ENCODE peak calls at places on chromosomes 11 and 22, in four cellular contexts. One of them, this sample, is unnamed.

GRCh38 chr11:124890701-124891389 is 6.8 kb downstream of the ROBO4 start:
- DNase-seq in heart left ventricle: no peak
- DNase-seq in hepatocyte: no peak
- DNase-seq in cardiac muscle cell: no peak
- DNase-seq in this sample: no peak

GRCh38 chr11:14309425-14310192 is 49.4 kb downstream of the RRAS2 start:
- DNase-seq in cardiac muscle cell: no peak
- DNase-seq in hepatocyte: no peak
- DNase-seq in heart left ventricle: no peak
- DNase-seq in this sample: no peak

GRCh38 chr11:10564692-10565318 is 3.7 kb downstream of the LYVE1 start:
- DNase-seq in cardiac muscle cell: peak; percentile 41
- DNase-seq in hepatocyte: no peak
- DNase-seq in heart left ventricle: no peak
- DNase-seq in this sample: peak; percentile 49

GRCh38 chr22:35202376-35202775 is 54.9 kb upstream of the HMGXB4 start:
- DNase-seq in cardiac muscle cell: no peak
- DNase-seq in hepatocyte: no peak
- DNase-seq in heart left ventricle: no peak
- DNase-seq in this sample: no peak

GRCh38 chr11:299951-300735 is 817 bp upstream of the IFITM5 start:
- DNase-seq in hepatocyte: peak; percentile 61
- DNase-seq in heart left ventricle: peak; percentile 37
- DNase-seq in cardiac muscle cell: peak; percentile 47
- DNase-seq in this sample: no peak

GRCh38 chr11:45289369-45289768 is 3.2 kb upstream of the SYT13 start:
- DNase-seq in hepatocyte: peak; percentile 46
- DNase-seq in heart left ventricle: no peak
- DNase-seq in cardiac muscle cell: peak; percentile 56
- DNase-seq in this sample: no peak

GRCh38 chr11:119155733-119156492 is 7.1 kb downstream of the ABCG4 start:
- DNase-seq in heart left ventricle: no peak
- DNase-seq in hepatocyte: no peak
- DNase-seq in cardiac muscle cell: no peak
- DNase-seq in this sample: no peak

GRCh38 chr22:22745225-22746060 is 101.0 kb downstream of the GGTLC2 start:
- DNase-seq in hepatocyte: peak; percentile 67
- DNase-seq in heart left ventricle: no peak
- DNase-seq in cardiac muscle cell: peak; percentile 45
- DNase-seq in this sample: no peak

GRCh38 chr11:35014352-35014751 is 97.9 kb downstream of the PDHX start:
- DNase-seq in cardiac muscle cell: peak; percentile 40
- DNase-seq in hepatocyte: no peak
- DNase-seq in heart left ventricle: no peak
- DNase-seq in this sample: no peak

GRCh38 chr11:118918128-118918685 is 7.5 kb downstream of the BCL9L start:
- DNase-seq in hepatocyte: peak; percentile 89
- DNase-seq in heart left ventricle: peak; percentile 83
- DNase-seq in cardiac muscle cell: peak; percentile 97
- DNase-seq in this sample: peak; percentile 75

GRCh38 chr11:75450826-75451783 is 18.1 kb upstream of the KLHL35 start:
- DNase-seq in cardiac muscle cell: no peak
- DNase-seq in hepatocyte: no peak
- DNase-seq in heart left ventricle: no peak
- DNase-seq in this sample: no peak

GRCh38 chr11:44157019-44157418 is 61.5 kb downstream of the EXT2 start:
- DNase-seq in cardiac muscle cell: no peak
- DNase-seq in heart left ventricle: peak; percentile 36
- DNase-seq in hepatocyte: no peak
- DNase-seq in this sample: no peak

GRCh38 chr11:31815743-31816466 is 4.8 kb upstream of the PAX6 start:
- DNase-seq in heart left ventricle: no peak
- DNase-seq in cardiac muscle cell: no peak
- DNase-seq in hepatocyte: no peak
- DNase-seq in this sample: no peak

GRCh38 chr11:73493838-73494598 is 103.9 kb downstream of the FAM168A start:
- DNase-seq in cardiac muscle cell: peak; percentile 73
- DNase-seq in hepatocyte: peak; percentile 7
- DNase-seq in heart left ventricle: no peak
- DNase-seq in this sample: peak; percentile 27

GRCh38 chr22:41746563-41747400 is 47.5 kb downstream of the MEI1 start:
- DNase-seq in hepatocyte: peak; percentile 90
- DNase-seq in heart left ventricle: peak; percentile 71
- DNase-seq in cardiac muscle cell: peak; percentile 88
- DNase-seq in this sample: peak; percentile 79

GRCh38 chr11:35334385-35335090 is 84.8 kb downstream of the SLC1A2 start:
- DNase-seq in heart left ventricle: no peak
- DNase-seq in cardiac muscle cell: no peak
- DNase-seq in hepatocyte: peak; percentile 21
- DNase-seq in this sample: no peak

GRCh38 chr11:58513747-58514367 is 6.0 kb upstream of the OR5B21 start:
- DNase-seq in hepatocyte: peak; percentile 73
- DNase-seq in cardiac muscle cell: peak; percentile 77
- DNase-seq in heart left ventricle: no peak
- DNase-seq in this sample: peak; percentile 73

GRCh38 chr11:35304393-35304790 is 115.0 kb downstream of the SLC1A2 start:
- DNase-seq in hepatocyte: peak; percentile 13
- DNase-seq in heart left ventricle: no peak
- DNase-seq in cardiac muscle cell: peak; percentile 57
- DNase-seq in this sample: no peak

GRCh38 chr11:98358551-98358950 is 662.2 kb upstream of the CNTN5 start:
- DNase-seq in heart left ventricle: no peak
- DNase-seq in cardiac muscle cell: no peak
- DNase-seq in hepatocyte: no peak
- DNase-seq in this sample: no peak

GRCh38 chr11:125268611-125269010 is 104.1 kb downstream of the PKNOX2 start:
- DNase-seq in heart left ventricle: no peak
- DNase-seq in cardiac muscle cell: no peak
- DNase-seq in hepatocyte: no peak
- DNase-seq in this sample: no peak

GRCh38 chr11:7675640-7676039 is 2.3 kb upstream of the CYB5R2 start:
- DNase-seq in cardiac muscle cell: no peak
- DNase-seq in hepatocyte: no peak
- DNase-seq in heart left ventricle: no peak
- DNase-seq in this sample: no peak

GRCh38 chr11:5336331-5336730 is 7.0 kb downstream of the OR51B5 start:
- DNase-seq in hepatocyte: no peak
- DNase-seq in cardiac muscle cell: peak; percentile 3
- DNase-seq in heart left ventricle: no peak
- DNase-seq in this sample: no peak

GRCh38 chr11:54558407-54558806 is 45.4 kb downstream of the OR4C46 start:
- DNase-seq in cardiac muscle cell: no peak
- DNase-seq in heart left ventricle: no peak
- DNase-seq in hepatocyte: no peak
- DNase-seq in this sample: no peak

GRCh38 chr11:11993814-11994213 is 14.6 kb downstream of the DKK3 start:
- DNase-seq in cardiac muscle cell: peak; percentile 72
- DNase-seq in heart left ventricle: peak; percentile 69
- DNase-seq in hepatocyte: peak; percentile 74
- DNase-seq in this sample: peak; percentile 41

GRCh38 chr11:60774726-60775125 is 10.4 kb upstream of the MS4A10 start:
- DNase-seq in hepatocyte: no peak
- DNase-seq in cardiac muscle cell: no peak
- DNase-seq in heart left ventricle: no peak
- DNase-seq in this sample: no peak

GRCh38 chr11:7524831-7525230 is 11.0 kb downstream of the PPFIBP2 start:
- DNase-seq in hepatocyte: no peak
- DNase-seq in heart left ventricle: no peak
- DNase-seq in cardiac muscle cell: no peak
- DNase-seq in this sample: no peak

GRCh38 chr11:67528376-67528775 is 5.1 kb upstream of the CABP2 start:
- DNase-seq in cardiac muscle cell: no peak
- DNase-seq in hepatocyte: no peak
- DNase-seq in heart left ventricle: no peak
- DNase-seq in this sample: no peak

GRCh38 chr22:49828599-49828965 is 909 bp upstream of the BRD1 start:
- DNase-seq in cardiac muscle cell: no peak
- DNase-seq in heart left ventricle: no peak
- DNase-seq in hepatocyte: no peak
- DNase-seq in this sample: no peak

GRCh38 chr11:117640041-117640440 is 157.0 kb downstream of the DSCAML1 start:
- DNase-seq in hepatocyte: no peak
- DNase-seq in cardiac muscle cell: no peak
- DNase-seq in heart left ventricle: no peak
- DNase-seq in this sample: no peak

GRCh38 chr11:107830915-107831540 is 27.6 kb downstream of the SLC35F2 start:
- DNase-seq in hepatocyte: no peak
- DNase-seq in cardiac muscle cell: no peak
- DNase-seq in heart left ventricle: no peak
- DNase-seq in this sample: peak; percentile 61

GRCh38 chr11:125514336-125515101 is 18.5 kb upstream of the FEZ1 start:
- DNase-seq in heart left ventricle: no peak
- DNase-seq in hepatocyte: peak; percentile 38
- DNase-seq in cardiac muscle cell: peak; percentile 94
- DNase-seq in this sample: no peak

GRCh38 chr22:46736705-46737104 is 1.3 kb downstream of the CERK start:
- DNase-seq in heart left ventricle: no peak
- DNase-seq in cardiac muscle cell: no peak
- DNase-seq in hepatocyte: no peak
- DNase-seq in this sample: no peak
- H3K4me3 ChIP-seq in heart left ventricle: peak overlapping the region; percentile 85
- H3K4me3 ChIP-seq in cardiac muscle cell: peak overlapping the region; percentile 61
- H3K4me3 ChIP-seq in hepatocyte: peak overlapping the region; percentile 98
- H3K4me3 ChIP-seq in this sample: peak overlapping the region; percentile 75

DNA sequence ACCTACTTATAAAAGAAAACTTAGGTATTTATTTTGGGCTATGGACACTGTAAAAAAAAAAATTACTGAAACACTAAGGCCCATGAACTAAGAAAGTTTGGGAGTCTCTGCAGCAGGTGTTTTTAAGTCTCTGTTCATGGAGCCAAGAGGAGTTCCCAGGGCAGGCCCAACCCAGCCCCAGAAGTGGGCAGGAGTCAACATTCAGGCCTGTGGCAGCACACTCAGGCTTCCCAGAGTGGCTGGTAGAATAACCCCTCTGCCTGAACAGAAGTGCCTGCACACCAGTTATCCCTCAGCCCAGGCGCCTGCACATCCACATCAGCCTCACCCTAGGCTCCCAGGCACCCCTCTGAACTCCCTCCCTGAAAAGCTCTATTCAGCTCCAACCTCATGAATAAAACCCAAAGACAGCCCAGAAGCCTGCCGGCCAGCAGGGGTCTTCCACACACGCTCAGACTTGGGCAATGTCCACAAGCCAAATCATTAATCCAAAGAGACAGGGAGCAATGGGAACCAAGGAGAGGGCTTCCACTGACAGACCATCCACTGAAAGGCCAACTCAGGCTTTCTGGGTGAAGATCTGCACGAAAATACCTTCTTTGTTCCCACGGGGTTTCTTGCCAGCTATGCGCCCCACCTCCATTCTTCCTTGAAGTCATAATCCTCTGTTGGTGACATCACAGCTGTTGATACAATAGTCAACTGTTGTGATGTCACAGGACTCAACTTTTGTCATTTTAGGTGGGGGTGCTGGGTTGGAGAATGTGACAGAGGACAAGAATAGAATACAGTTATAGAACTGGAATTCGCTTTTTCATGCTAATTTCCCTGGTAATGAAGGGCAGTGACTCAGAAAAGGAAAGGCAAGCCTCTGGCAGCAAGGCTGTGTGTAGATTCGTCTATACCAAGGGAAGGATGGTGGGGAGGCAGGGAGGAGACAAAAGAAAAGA is 83.7 kb downstream of the RPL27A start:
- DNase-seq in heart left ventricle: no peak
- DNase-seq in cardiac muscle cell: no peak
- DNase-seq in hepatocyte: no peak
- DNase-seq in this sample: no peak
- H3K4me1 ChIP-seq in heart left ventricle: peaks cover 94% of the 10 kb centered on the region
- H3K4me1 ChIP-seq in cardiac muscle cell: no peaks in the 10 kb centered on the region
- H3K4me1 ChIP-seq in hepatocyte: peaks cover 12% of the 10 kb centered on the region
- H3K4me1 ChIP-seq in this sample: peaks cover 18% of the 10 kb centered on the region

DNA sequence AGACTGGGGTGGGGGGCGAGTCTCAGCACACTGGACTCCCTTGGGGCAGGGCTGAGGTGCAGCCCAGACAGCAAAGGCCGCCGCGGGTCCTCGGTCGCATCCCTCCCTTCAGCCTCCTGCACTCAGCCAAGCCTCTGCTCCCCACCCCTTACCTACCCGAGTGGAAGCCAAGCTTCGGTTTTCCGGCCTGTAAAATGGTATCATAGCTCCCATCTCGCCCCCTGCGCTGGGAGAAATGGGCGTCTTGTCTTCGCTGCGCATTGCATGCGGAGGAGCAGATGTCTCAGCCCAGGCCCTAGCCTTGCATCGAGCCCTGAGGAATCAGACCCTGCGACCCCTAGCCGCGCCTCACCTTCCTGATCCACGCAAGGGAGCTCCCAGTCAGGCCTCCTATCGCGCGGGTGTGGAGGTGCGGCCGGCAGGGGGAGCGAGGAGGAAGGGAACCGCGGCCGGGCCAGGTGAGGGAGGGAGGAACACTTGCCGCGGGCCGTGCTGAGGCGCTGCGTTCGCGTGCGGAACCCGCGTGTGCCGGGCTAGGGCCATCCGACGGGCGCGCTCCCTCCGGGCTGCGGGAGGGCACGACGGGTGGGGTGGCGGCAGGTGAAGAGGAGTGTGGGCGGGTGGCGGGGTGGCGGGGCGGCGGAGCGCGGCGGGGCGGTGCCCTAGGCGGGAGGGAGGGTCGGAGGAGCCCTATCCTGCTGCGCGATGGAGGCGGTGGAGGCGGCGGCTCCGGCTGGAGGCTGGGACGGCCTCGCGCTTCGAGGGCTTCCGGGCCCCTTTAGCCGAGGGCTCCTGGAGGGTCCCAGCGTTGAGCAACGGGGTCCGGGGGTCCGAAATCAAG is 4.1 kb upstream of the TBX1 start:
- DNase-seq in cardiac muscle cell: no peak
- DNase-seq in hepatocyte: peak; percentile 79
- DNase-seq in heart left ventricle: peak; percentile 59
- DNase-seq in this sample: peak; percentile 26
- H3K4me3 ChIP-seq in cardiac muscle cell: no peak overlapping the region
- H3K4me3 ChIP-seq in hepatocyte: no peak overlapping the region
- H3K4me3 ChIP-seq in heart left ventricle: peak overlapping the region; percentile 16
- H3K4me3 ChIP-seq in this sample: no peak overlapping the region

DNA sequence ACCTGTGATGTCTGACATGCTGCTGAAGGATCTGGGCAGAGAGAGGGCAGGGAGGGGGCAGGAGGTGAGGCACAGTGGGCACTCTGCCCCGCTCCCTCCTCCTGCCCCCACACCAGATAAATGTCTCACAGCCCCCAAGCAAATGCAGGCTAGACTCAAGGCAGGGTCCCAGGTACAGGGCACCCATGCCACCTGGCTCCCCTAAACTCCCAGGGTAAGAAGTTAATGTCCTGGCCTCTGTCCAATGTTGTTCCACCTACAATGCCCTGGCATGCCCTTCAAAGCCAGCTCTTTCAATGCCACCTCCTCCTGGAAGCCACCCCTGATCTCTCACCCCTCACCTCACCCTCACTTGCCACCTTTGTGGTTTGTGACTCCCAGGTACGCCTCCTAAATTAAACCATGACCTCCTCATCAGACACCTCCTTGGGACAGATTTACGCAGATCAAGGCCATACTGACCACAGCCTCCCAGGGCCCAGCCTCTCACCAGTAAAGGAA is 16.0 kb downstream of the CARD10 start:
- DNase-seq in hepatocyte: no peak
- DNase-seq in cardiac muscle cell: no peak
- DNase-seq in heart left ventricle: no peak
- DNase-seq in this sample: no peak
- H3K4me1 ChIP-seq in hepatocyte: peaks cover 52% of the 10 kb centered on the region
- H3K4me1 ChIP-seq in cardiac muscle cell: peaks cover 18% of the 10 kb centered on the region
- H3K4me1 ChIP-seq in heart left ventricle: peaks cover 81% of the 10 kb centered on the region
- H3K4me1 ChIP-seq in this sample: peaks cover 45% of the 10 kb centered on the region

This sample was measured in endothelial cell of umbilical vein.